ENCODE peak calls at places on chromosomes 7 and 10, in four cellular contexts. One of them, this sample, is unnamed.

GRCh38 chr7:21198929-21199328 is 229.0 kb upstream of the SP4 start:
- DNase-seq in caudate nucleus: no peak
- DNase-seq in cerebellar cortex: no peak
- DNase-seq in fibroblast of pulmonary artery: no peak
- DNase-seq in this sample: no peak

GRCh38 chr7:98848918-98849317 is 20.9 kb downstream of the TMEM130 start:
- DNase-seq in caudate nucleus: no peak
- DNase-seq in cerebellar cortex: no peak
- DNase-seq in fibroblast of pulmonary artery: no peak
- DNase-seq in this sample: no peak

GRCh38 chr7:69775231-69775771 is 177.0 kb downstream of the AUTS2 start:
- DNase-seq in caudate nucleus: no peak
- DNase-seq in cerebellar cortex: no peak
- DNase-seq in fibroblast of pulmonary artery: peak
- DNase-seq in this sample: no peak

GRCh38 chr7:66419210-66419609 is 209.5 kb upstream of the KCTD7 start:
- DNase-seq in caudate nucleus: no peak
- DNase-seq in cerebellar cortex: no peak
- DNase-seq in fibroblast of pulmonary artery: no peak
- DNase-seq in this sample: no peak

GRCh38 chr10:124217906-124218769 is 124.7 kb upstream of the CHST15 start:
- DNase-seq in caudate nucleus: no peak
- DNase-seq in cerebellar cortex: no peak
- DNase-seq in fibroblast of pulmonary artery: no peak
- DNase-seq in this sample: no peak

GRCh38 chr7:50121269-50121668 is 28.2 kb upstream of the ZPBP start:
- DNase-seq in caudate nucleus: no peak
- DNase-seq in cerebellar cortex: no peak
- DNase-seq in fibroblast of pulmonary artery: no peak
- DNase-seq in this sample: no peak

GRCh38 chr10:13659887-13660544 is 73.3 kb downstream of the PRPF18 start:
- DNase-seq in caudate nucleus: peak
- DNase-seq in cerebellar cortex: peak
- DNase-seq in fibroblast of pulmonary artery: peak
- DNase-seq in this sample: no peak

GRCh38 chr7:7035851-7036250 is 146.5 kb upstream of the C1GALT1 start:
- DNase-seq in caudate nucleus: no peak
- DNase-seq in cerebellar cortex: no peak
- DNase-seq in fibroblast of pulmonary artery: no peak
- DNase-seq in this sample: no peak

GRCh38 chr7:26649388-26649787 is 215.0 kb downstream of the SKAP2 start:
- DNase-seq in caudate nucleus: no peak
- DNase-seq in cerebellar cortex: no peak
- DNase-seq in fibroblast of pulmonary artery: no peak
- DNase-seq in this sample: no peak

GRCh38 chr7:27046854-27047549 is 48.8 kb downstream of the HOXA1 start:
- DNase-seq in caudate nucleus: no peak
- DNase-seq in cerebellar cortex: no peak
- DNase-seq in fibroblast of pulmonary artery: peak
- DNase-seq in this sample: no peak

GRCh38 chr7:131012477-131013031 is 278.5 kb upstream of the KLF14 start:
- DNase-seq in caudate nucleus: no peak
- DNase-seq in cerebellar cortex: peak
- DNase-seq in fibroblast of pulmonary artery: no peak
- DNase-seq in this sample: no peak

GRCh38 chr7:41912851-41913580 is 210.1 kb upstream of the INHBA start:
- DNase-seq in caudate nucleus: no peak
- DNase-seq in cerebellar cortex: no peak
- DNase-seq in fibroblast of pulmonary artery: no peak
- DNase-seq in this sample: no peak

GRCh38 chr10:650691-651615 is 38.5 kb downstream of the DIP2C start:
- DNase-seq in caudate nucleus: no peak
- DNase-seq in cerebellar cortex: no peak
- DNase-seq in fibroblast of pulmonary artery: no peak
- DNase-seq in this sample: no peak

GRCh38 chr10:108791030-108791429 is 1132.3 kb downstream of the XPNPEP1 start:
- DNase-seq in caudate nucleus: no peak
- DNase-seq in cerebellar cortex: no peak
- DNase-seq in fibroblast of pulmonary artery: no peak
- DNase-seq in this sample: no peak

GRCh38 chr10:117548191-117548668 is 5.7 kb downstream of the EMX2 start:
- DNase-seq in caudate nucleus: no peak
- DNase-seq in cerebellar cortex: no peak
- DNase-seq in fibroblast of pulmonary artery: no peak
- DNase-seq in this sample: no peak

GRCh38 chr10:78544447-78545085 is 510.9 kb downstream of the RPS24 start:
- DNase-seq in caudate nucleus: no peak
- DNase-seq in cerebellar cortex: no peak
- DNase-seq in fibroblast of pulmonary artery: no peak
- DNase-seq in this sample: no peak

GRCh38 chr10:119468542-119469324 is 73.8 kb downstream of the RGS10 start:
- DNase-seq in caudate nucleus: no peak
- DNase-seq in cerebellar cortex: no peak
- DNase-seq in fibroblast of pulmonary artery: no peak
- DNase-seq in this sample: no peak

GRCh38 chr7:83517026-83517700 is 131.8 kb downstream of the SEMA3E start:
- DNase-seq in caudate nucleus: no peak
- DNase-seq in cerebellar cortex: no peak
- DNase-seq in fibroblast of pulmonary artery: no peak
- DNase-seq in this sample: no peak

GRCh38 chr10:57964371-57964770 is 303.3 kb downstream of the IPMK start:
- DNase-seq in caudate nucleus: peak
- DNase-seq in cerebellar cortex: peak
- DNase-seq in fibroblast of pulmonary artery: peak
- DNase-seq in this sample: no peak

GRCh38 chr10:97131041-97131659 is 54.6 kb downstream of the SLIT1 start:
- DNase-seq in caudate nucleus: no peak
- DNase-seq in cerebellar cortex: no peak
- DNase-seq in fibroblast of pulmonary artery: no peak
- DNase-seq in this sample: no peak

GRCh38 chr7:91135300-91135699 is 128.9 kb upstream of the FZD1 start:
- DNase-seq in caudate nucleus: no peak
- DNase-seq in cerebellar cortex: no peak
- DNase-seq in fibroblast of pulmonary artery: no peak
- DNase-seq in this sample: no peak

GRCh38 chr10:52525761-52526160 is 211.7 kb downstream of the DKK1 start:
- DNase-seq in caudate nucleus: no peak
- DNase-seq in cerebellar cortex: no peak
- DNase-seq in fibroblast of pulmonary artery: peak
- DNase-seq in this sample: no peak

GRCh38 chr10:123175389-123176387 is 21.5 kb downstream of the BUB3 start:
- DNase-seq in caudate nucleus: no peak
- DNase-seq in cerebellar cortex: no peak
- DNase-seq in fibroblast of pulmonary artery: no peak
- DNase-seq in this sample: no peak

GRCh38 chr7:92874567-92874966 is 38.2 kb upstream of the CDK6 start:
- DNase-seq in caudate nucleus: no peak
- DNase-seq in cerebellar cortex: no peak
- DNase-seq in fibroblast of pulmonary artery: peak
- DNase-seq in this sample: no peak

GRCh38 chr10:112053895-112054294 is 129.7 kb downstream of the GPAM start:
- DNase-seq in caudate nucleus: no peak
- DNase-seq in cerebellar cortex: no peak
- DNase-seq in fibroblast of pulmonary artery: no peak
- DNase-seq in this sample: no peak

GRCh38 chr7:45146531-45147379 is 10.8 kb upstream of the RAMP3 start:
- DNase-seq in caudate nucleus: no peak
- DNase-seq in cerebellar cortex: no peak
- DNase-seq in fibroblast of pulmonary artery: no peak
- DNase-seq in this sample: no peak

GRCh38 chr7:101678713-101679112 is 49.6 kb upstream of the MYL10 start:
- DNase-seq in caudate nucleus: no peak
- DNase-seq in cerebellar cortex: no peak
- DNase-seq in fibroblast of pulmonary artery: no peak
- DNase-seq in this sample: no peak

GRCh38 chr7:66697451-66698438 is 42.8 kb upstream of the RABGEF1 start:
- DNase-seq in caudate nucleus: peak
- DNase-seq in cerebellar cortex: no peak
- DNase-seq in fibroblast of pulmonary artery: peak
- DNase-seq in this sample: peak

GRCh38 chr10:104441601-104442000 is 88.0 kb downstream of the CFAP58 start:
- DNase-seq in caudate nucleus: no peak
- DNase-seq in cerebellar cortex: no peak
- DNase-seq in fibroblast of pulmonary artery: peak
- DNase-seq in this sample: no peak

GRCh38 chr10:73229567-73229966 is 17.5 kb downstream of the DNAJC9 start:
- DNase-seq in caudate nucleus: no peak
- DNase-seq in cerebellar cortex: no peak
- DNase-seq in fibroblast of pulmonary artery: no peak
- DNase-seq in this sample: no peak

GRCh38 chr10:113450906-113451305 is 101.9 kb upstream of the HABP2 start:
- DNase-seq in caudate nucleus: no peak
- DNase-seq in cerebellar cortex: no peak
- DNase-seq in fibroblast of pulmonary artery: no peak
- DNase-seq in this sample: peak

GRCh38 chr7:54333952-54334351 is 208.2 kb upstream of the VSTM2A start:
- DNase-seq in caudate nucleus: no peak
- DNase-seq in cerebellar cortex: no peak
- DNase-seq in fibroblast of pulmonary artery: no peak
- DNase-seq in this sample: no peak